ENCODE peak calls at places on chromosome 10, in eight cellular contexts. C is HFF-Myc; N is stimulated activated CD4-positive, alpha-beta T cell treated with anti-CD3 and anti-CD28 coated beads, Interleukin-4, amount 100 ng/mL, for 24 hours; K is retinal pigment epithelial cell; F is foreskin fibroblast; Z is occipital lobe; V is NCI-H1048; Q is choroid plexus epithelial cell. T is an unnamed sample.

GRCh38 chr10:95355241-95355779 is 64.5 kb upstream of the PDLIM1 start:
- DNase-seq in C (no peak), V (no peak), F (no peak), N (no peak), Q (peak; percentile 64), K (no peak), Z (no peak), T (no peak)

GRCh38 chr10:11835704-11836103 is 12.5 kb downstream of the PROSER2 start:
- DNase-seq in C (no peak), K (no peak), Z (no peak), N (no peak), Q (no peak), V (no peak), F (no peak), T (no peak)

GRCh38 chr10:60573342-60573741 is 183.7 kb upstream of the ANK3 start:
- DNase-seq in C (no peak), K (no peak), N (peak; percentile 73), F (no peak), V (no peak), Q (peak; percentile 68), Z (no peak), T (peak; percentile 30)

GRCh38 chr10:43606323-43607198 is at the start of gene ZNF485:
- DNase-seq in Z (peak; percentile 75), F (peak; percentile 87), C (peak; percentile 21), Q (peak; percentile 69), N (peak; percentile 73), V (peak; percentile 23), K (peak; percentile 19), T (peak; percentile 70)

GRCh38 chr10:16259726-16260125 is 177.1 kb upstream of the PTER start:
- DNase-seq in F (no peak), C (no peak), Q (no peak), V (no peak), N (no peak), Z (no peak), K (no peak), T (no peak)

GRCh38 chr10:71040326-71040725 is 152.0 kb upstream of the PCBD1 start:
- DNase-seq in N (no peak), K (no peak), Z (no peak), V (no peak), C (no peak), Q (no peak), F (no peak), T (no peak)

GRCh38 chr10:75367098-75367497 is 34.5 kb downstream of the ZNF503 start:
- DNase-seq in V (no peak), C (no peak), Z (no peak), Q (no peak), K (no peak), F (no peak), N (no peak), T (no peak)

GRCh38 chr10:75405201-75406143 is 3.9 kb upstream of the ZNF503 start:
- DNase-seq in N (no peak), Q (no peak), C (no peak), V (no peak), K (no peak), Z (no peak), F (no peak), T (no peak)

GRCh38 chr10:8056891-8057331 is 2.4 kb downstream of the GATA3 start:
- DNase-seq in Q (no peak), F (no peak), N (peak; percentile 58), Z (no peak), V (no peak), C (no peak), K (no peak), T (peak; percentile 77)

GRCh38 chr10:95260397-95260881 is 30.4 kb downstream of the PDLIM1 start:
- DNase-seq in K (no peak), Q (peak; percentile 97), Z (no peak), F (peak; percentile 88), N (no peak), C (peak; percentile 57), V (no peak), T (no peak)

GRCh38 chr10:100909506-100910260 is 3.1 kb upstream of the SLF2 start:
- DNase-seq in V (no peak), Z (no peak), K (no peak), N (no peak), Q (peak; percentile 57), C (no peak), F (peak; percentile 32), T (no peak)

GRCh38 chr10:101694674-101695403 is at the start of gene FBXW4:
- DNase-seq in K (no peak), V (no peak), Z (peak; percentile 29), Q (no peak), N (peak; percentile 70), C (no peak), F (peak; percentile 73), T (peak; percentile 70)

GRCh38 chr10:106910666-106911065 is 253.8 kb downstream of the SORCS1 start:
- DNase-seq in F (no peak), N (no peak), Z (no peak), Q (no peak), C (no peak), V (no peak), K (no peak), T (no peak)

GRCh38 chr10:123797813-123798212 is 93.8 kb downstream of the CPXM2 start:
- DNase-seq in V (no peak), F (no peak), Q (no peak), N (no peak), Z (no peak), K (no peak), C (no peak), T (no peak)